ENCODE peak calls at places on chromosomes 2 and 18, in six cellular contexts. A, O, Y, Z, P and I are unnamed samples.

GRCh38 chr18:23585007-23585871 is 1.1 kb downstream of the NPC1 start:
- DNase-seq in A (no peak), Z (peak; percentile 25), O (no peak), P (no peak), Y (peak; percentile 42), I (no peak)

GRCh38 chr2:214322662-214323061 is 88.2 kb upstream of the VWC2L start:
- DNase-seq in O (no peak), Z (no peak), P (no peak), A (no peak), Y (no peak), I (no peak)

GRCh38 chr2:172248381-172249173 is 145.9 kb upstream of the DLX2 start:
- DNase-seq in Z (no peak), A (no peak), O (no peak), Y (peak; percentile 38), P (no peak), I (no peak)

GRCh38 chr2:15560404-15560987 is 638 bp downstream of the NBAS start:
- DNase-seq in O (no peak), A (no peak), Y (peak; percentile 53), P (no peak), Z (peak; percentile 68), I (no peak)

GRCh38 chr18:48445540-48445939 is 36.4 kb upstream of the ZBTB7C start:
- DNase-seq in P (peak; percentile 77), Z (peak; percentile 66), Y (peak; percentile 91), A (peak; percentile 34), O (peak; percentile 67), I (peak; percentile 83)

GRCh38 chr2:2644040-2644439 is 313.0 kb upstream of the MYT1L start:
- DNase-seq in Z (peak; percentile 19), O (no peak), P (no peak), Y (no peak), A (no peak), I (no peak)

GRCh38 chr18:54946149-54946581 is 13.1 kb downstream of the CCDC68 start:
- DNase-seq in P (no peak), O (no peak), Y (no peak), A (no peak), Z (no peak), I (no peak)

GRCh38 chr2:160294339-160294803 is 94.3 kb upstream of the ITGB6 start:
- DNase-seq in O (no peak), A (no peak), Y (no peak), P (peak; percentile 83), Z (no peak), I (no peak)

GRCh38 chr2:232491139-232491780 is 3.6 kb upstream of the ECEL1 start:
- DNase-seq in P (peak; percentile 28), Z (no peak), Y (no peak), O (no peak), A (no peak), I (peak; percentile 43)

GRCh38 chr2:4445821-4446220 is 742.4 kb downstream of the DCDC2C start:
- DNase-seq in A (no peak), Y (no peak), P (no peak), O (no peak), Z (no peak), I (no peak)

GRCh38 chr2:113237604-113238003 is 41.1 kb downstream of the PAX8 start:
- DNase-seq in A (no peak), Z (no peak), Y (no peak), O (no peak), P (no peak), I (no peak)

GRCh38 chr2:144133881-144134280 is 386.0 kb downstream of the ZEB2 start:
- DNase-seq in Y (peak; percentile 7), Z (no peak), O (no peak), P (no peak), A (no peak), I (no peak)

GRCh38 chr2:86480105-86480504 is 38.9 kb downstream of the KDM3A start:
- DNase-seq in Y (no peak), O (peak; percentile 56), Z (no peak), P (peak; percentile 68), A (no peak), I (no peak)

GRCh38 chr2:11597538-11598225 is 63.8 kb downstream of the GREB1 start:
- DNase-seq in A (no peak), Y (no peak), O (no peak), Z (no peak), P (no peak), I (peak; percentile 57)

GRCh38 chr2:25265802-25266201 is 75.9 kb downstream of the DNMT3A start:
- DNase-seq in Y (no peak), Z (no peak), O (no peak), P (no peak), A (no peak), I (no peak)

GRCh38 chr18:31555971-31556747 is 35.5 kb upstream of the TTR start:
- DNase-seq in P (no peak), Z (peak; percentile 44), A (no peak), O (no peak), Y (peak; percentile 78), I (no peak)

GRCh38 chr2:40369619-40370397 is 82.1 kb downstream of the SLC8A1 start:
- DNase-seq in P (no peak), Z (no peak), Y (no peak), O (no peak), A (no peak), I (no peak)

GRCh38 chr2:158497486-158497885 is 40.7 kb downstream of the PKP4 start:
- DNase-seq in A (no peak), O (no peak), Z (no peak), Y (no peak), P (no peak), I (no peak)

GRCh38 chr18:58216071-58216471 is 172.0 kb downstream of the NEDD4L start:
- DNase-seq in Z (no peak), P (no peak), Y (peak; percentile 84), A (no peak), O (no peak), I (no peak)

GRCh38 chr2:100780203-100781008 is 39.5 kb upstream of the NPAS2 start:
- DNase-seq in A (no peak), Y (no peak), P (no peak), O (no peak), Z (no peak), I (no peak)

GRCh38 chr2:178980815-178981214 is 69.1 kb downstream of the CCDC141 start:
- DNase-seq in P (no peak), O (no peak), A (no peak), Z (no peak), Y (no peak), I (no peak)

DNA sequence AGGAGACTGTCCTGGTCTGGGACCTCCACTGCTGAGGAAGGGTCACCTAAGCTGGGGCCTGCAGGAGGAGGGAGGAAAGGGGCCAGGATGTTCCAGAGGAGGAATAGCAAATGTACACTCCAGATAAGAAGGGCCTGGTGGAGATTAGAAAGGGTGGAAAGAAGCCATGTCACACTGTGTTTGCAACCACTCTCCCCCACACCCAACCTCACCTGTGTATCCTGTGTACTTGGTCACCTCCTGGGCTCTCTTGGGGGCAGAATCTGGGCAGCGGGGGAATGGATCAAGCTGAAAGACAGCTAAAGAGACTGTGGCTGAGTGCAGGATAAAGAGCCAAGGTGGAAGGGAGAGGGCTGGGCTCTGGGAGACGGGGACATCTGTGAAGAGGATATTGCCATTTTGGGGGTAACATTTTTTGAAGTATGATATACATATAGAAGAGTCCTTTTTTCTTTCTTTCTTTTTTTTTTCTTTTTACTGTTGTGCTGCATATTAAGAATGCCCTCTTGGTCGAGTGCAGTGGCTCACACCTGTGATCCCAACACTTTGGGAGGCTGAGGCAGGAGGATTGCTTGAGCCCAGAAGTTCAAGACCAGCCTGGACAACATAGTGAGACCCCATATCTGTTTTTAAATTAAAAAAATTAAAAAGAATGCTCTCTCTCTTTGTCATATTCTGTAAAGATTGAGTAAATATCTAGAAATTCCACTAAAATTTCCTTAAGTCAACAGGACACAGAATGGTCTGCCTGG is 3.4 kb downstream of the SH2D6 start:
- DNase-seq in P (no peak), A (no peak), Z (no peak), Y (no peak), O (no peak), I (no peak)
- TF ChIP-seq POLR2AphosphoS5 in P (no peak), A (no peak), Z (no peak), Y (no peak), O (no peak), I (no peak)

GRCh38 chr2:138359532-138359931 is 142.0 kb upstream of the SPOPL start:
- DNase-seq in A (no peak), Y (no peak), Z (no peak), P (no peak), O (no peak), I (no peak)

GRCh38 chr2:138356178-138356577 is 145.4 kb upstream of the SPOPL start:
- DNase-seq in P (no peak), O (no peak), Z (no peak), A (no peak), Y (no peak), I (no peak)
- TF ChIP-seq POLR2AphosphoS5 in P (no peak), O (no peak), Z (no peak), A (no peak), Y (no peak), I (no peak)

DNA sequence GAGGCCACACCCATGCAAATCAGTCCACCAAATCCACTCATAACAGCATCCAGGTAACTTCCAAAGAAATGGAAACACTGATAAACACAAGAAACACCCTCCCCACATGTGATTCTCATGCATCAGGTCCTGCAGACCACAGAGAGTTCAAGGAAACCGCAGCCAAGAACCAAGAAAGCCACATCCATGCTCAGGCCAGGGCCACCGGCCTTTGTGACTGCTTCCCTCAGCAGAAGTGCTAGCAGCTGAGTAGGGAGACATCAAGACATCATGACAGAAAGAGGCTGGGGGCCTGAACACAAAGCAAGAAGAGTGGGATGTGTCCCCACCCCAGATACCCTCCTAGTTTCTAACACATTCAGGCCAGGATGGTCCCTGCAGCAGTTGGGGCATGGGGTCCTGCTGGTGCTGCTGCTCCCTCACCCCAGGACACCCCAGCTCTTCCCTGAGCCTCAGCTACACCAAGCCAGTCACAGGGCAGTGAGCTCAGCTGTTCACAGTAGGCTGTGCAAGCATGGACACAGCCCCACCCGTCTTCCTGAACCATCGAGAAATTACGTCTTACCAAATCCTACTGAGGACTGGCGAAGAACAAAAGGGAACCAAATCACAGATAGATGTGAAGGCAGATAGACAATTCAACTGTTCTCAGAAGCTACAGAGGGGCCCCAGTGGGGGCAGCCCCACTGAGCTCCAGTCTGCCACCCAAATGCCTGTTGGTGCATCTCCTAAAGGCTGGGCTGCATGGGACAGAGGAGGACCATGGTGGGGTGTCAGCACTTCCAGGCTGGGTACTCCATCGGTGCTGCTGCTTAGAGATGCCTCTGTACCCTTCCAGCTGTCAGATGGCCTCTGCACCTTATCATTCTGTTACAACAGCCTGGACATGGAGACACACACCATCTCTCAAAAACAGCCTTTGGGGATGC is 60.8 kb downstream of the HDAC4 start:
- DNase-seq in O (no peak), Z (no peak), Y (no peak), A (no peak), P (peak; percentile 64), I (no peak)
- TF ChIP-seq POLR2AphosphoS5 in O (no peak), Z (no peak), Y (no peak), A (no peak), P (no peak), I (no peak)

GRCh38 chr2:66495788-66496640 is 61.1 kb downstream of the MEIS1 start:
- DNase-seq in Z (no peak), A (no peak), P (peak; percentile 79), Y (peak; percentile 64), O (peak; percentile 72), I (no peak)
- TF ChIP-seq POLR2AphosphoS5 in Z (no peak), A (no peak), P (no peak), Y (no peak), O (no peak), I (no peak)